ENCODE peak calls at places on chromosomes 11 and 22, in four cellular contexts. T is K562, D is HCT116, Q is GM12878. U is an unnamed sample.

GRCh38 chr11:26028294-26028954 is 303.5 kb upstream of the ANO3 start:
- DNase-seq in T (no peak), D (no peak), Q (no peak), U (no peak)

GRCh38 chr11:75275581-75275980 is 35.0 kb downstream of the TPBGL start:
- DNase-seq in Q (no peak), D (no peak), T (no peak), U (peak; percentile 64)

GRCh38 chr11:72904016-72904415 is 89.8 kb downstream of the ATG16L2 start:
- DNase-seq in Q (no peak), D (no peak), T (no peak), U (no peak)

GRCh38 chr11:30143098-30143705 is 87.6 kb upstream of the FSHB start:
- DNase-seq in T (peak; percentile 27), Q (peak; percentile 9), D (peak; percentile 16), U (no peak)

GRCh38 chr22:30245181-30245984 is 1.2 kb downstream of the LIF start:
- DNase-seq in D (no peak), T (no peak), Q (no peak), U (no peak)

GRCh38 chr11:6497069-6497839 is at the start of gene DNHD1:
- DNase-seq in D (no peak), T (no peak), Q (no peak), U (no peak)

GRCh38 chr11:45145083-45145420 is 1.4 kb upstream of the PRDM11 start:
- DNase-seq in D (no peak), Q (no peak), T (no peak), U (no peak)

GRCh38 chr11:31641477-31642062 is 132.0 kb downstream of the ELP4 start:
- DNase-seq in Q (no peak), T (peak; percentile 12), D (peak; percentile 39), U (peak; percentile 36)

GRCh38 chr11:61888043-61888442 is 3.3 kb downstream of the FADS3 start:
- DNase-seq in D (no peak), Q (no peak), T (no peak), U (no peak)

GRCh38 chr11:117663389-117663788 is 133.6 kb downstream of the DSCAML1 start:
- DNase-seq in Q (no peak), T (no peak), D (no peak), U (no peak)

GRCh38 chr11:20342347-20343279 is 20.9 kb upstream of the HTATIP2 start:
- DNase-seq in Q (no peak), T (no peak), D (no peak), U (peak; percentile 61)

GRCh38 chr11:9263840-9264380 is 1.2 kb downstream of the DENND5A start:
- DNase-seq in Q (peak; percentile 82), T (peak; percentile 52), D (no peak), U (no peak)

GRCh38 chr11:130413383-130414106 is 14.9 kb downstream of the ADAMTS8 start:
- DNase-seq in D (no peak), T (no peak), Q (no peak), U (no peak)

GRCh38 chr11:84870486-84870885 is 756.7 kb downstream of the DLG2 start:
- DNase-seq in T (no peak), Q (no peak), D (no peak), U (no peak)

GRCh38 chr22:24834845-24835570 is 29.0 kb downstream of the SGSM1 start:
- DNase-seq in D (peak; percentile 37), T (no peak), Q (no peak), U (no peak)

GRCh38 chr11:4074266-4074665 is 20.3 kb upstream of the RRM1 start:
- DNase-seq in Q (no peak), D (no peak), T (no peak), U (no peak)

GRCh38 chr11:123314972-123315371 is 115.1 kb upstream of the GRAMD1B start:
- DNase-seq in T (no peak), Q (no peak), D (no peak), U (no peak)

GRCh38 chr11:61632096-61632495 is 48.1 kb upstream of the DAGLA start:
- DNase-seq in T (no peak), D (no peak), Q (no peak), U (no peak)

GRCh38 chr11:61082931-61083531 is 19.3 kb upstream of the CD5 start:
- DNase-seq in D (no peak), Q (no peak), T (no peak), U (no peak)

GRCh38 chr11:41301023-41301422 is 158.4 kb downstream of the LRRC4C start:
- DNase-seq in T (no peak), Q (no peak), D (no peak), U (no peak)

GRCh38 chr22:20536590-20537324 is 29.3 kb downstream of the MED15 start:
- DNase-seq in D (no peak), Q (no peak), T (no peak), U (no peak)

GRCh38 chr11:109864161-109864661 is 229.0 kb upstream of the ZC3H12C start:
- DNase-seq in T (no peak), Q (peak; percentile 80), D (peak; percentile 75), U (peak; percentile 9)

GRCh38 chr11:83249972-83250593 is 36.1 kb downstream of the CCDC90B start:
- DNase-seq in Q (no peak), D (peak; percentile 21), T (peak; percentile 52), U (peak; percentile 23)

GRCh38 chr11:6438979-6439571 is 1.7 kb downstream of the HPX start:
- DNase-seq in Q (no peak), D (peak; percentile 43), T (peak; percentile 60), U (peak; percentile 44)

GRCh38 chr11:27540051-27540450 is 33.5 kb upstream of the LIN7C start:
- DNase-seq in T (no peak), Q (no peak), D (no peak), U (no peak)

GRCh38 chr11:19365743-19366410 is 125.1 kb upstream of the E2F8 start:
- DNase-seq in T (no peak), D (no peak), Q (no peak), U (no peak)

GRCh38 chr11:69011624-69012091 is 1.4 kb downstream of the MRGPRF start:
- DNase-seq in T (no peak), Q (no peak), D (no peak), U (no peak)

GRCh38 chr11:72736452-72737069 is 15.6 kb downstream of the ARAP1 start:
- DNase-seq in T (peak; percentile 62), Q (no peak), D (peak; percentile 26), U (no peak)

GRCh38 chr11:130050272-130050671 is 19.4 kb upstream of the APLP2 start:
- DNase-seq in T (no peak), Q (no peak), D (no peak), U (no peak)

GRCh38 chr11:69371731-69372588 is 78.0 kb downstream of the MYEOV start:
- DNase-seq in Q (no peak), D (no peak), T (no peak), U (no peak)

GRCh38 chr22:46460835-46461234 is 76.6 kb downstream of the CELSR1 start:
- DNase-seq in Q (no peak), T (no peak), D (no peak), U (no peak)
- TF ChIP-seq YY1 in Q (no peak), T (no peak), D (no peak), U (no peak)

GRCh38 chr22:23754980-23755636 is 883 bp upstream of the VPREB3 start:
- DNase-seq in Q (no peak), D (no peak), T (no peak), U (no peak)

GRCh38 chr22:23752750-23753149 is 1.5 kb downstream of the VPREB3 start:
- DNase-seq in T (no peak), Q (no peak), D (no peak), U (no peak)

GRCh38 chr22:23754220-23754919 is at the start of gene VPREB3:
- DNase-seq in Q (no peak), D (no peak), T (no peak), U (no peak)

GRCh38 chr22:23752090-23752691 is 1.3 kb upstream of the ZNF70 start:
- DNase-seq in D (no peak), T (no peak), Q (no peak), U (no peak)

GRCh38 chr22:23753371-23753770 is 854 bp downstream of the VPREB3 start:
- DNase-seq in D (no peak), Q (no peak), T (no peak), U (no peak)
- H3K4me1 ChIP-seq in D (peaks cover 8% of the 10 kb centered on the region), Q (peaks cover 30% of the 10 kb centered on the region), T (peaks cover 28% of the 10 kb centered on the region), U (peaks cover 7% of the 10 kb centered on the region)

GRCh38 chr11:34052608-34053160 is 1.2 kb downstream of the CAPRIN1 start:
- DNase-seq in T (peak; percentile 26), Q (no peak), D (no peak), U (no peak)

GRCh38 chr11:34050536-34050935 is 995 bp upstream of the CAPRIN1 start:
- DNase-seq in D (no peak), Q (no peak), T (no peak), U (no peak)

GRCh38 chr11:34052036-34052607 is 591 bp downstream of the CAPRIN1 start:
- DNase-seq in Q (no peak), D (peak; percentile 64), T (peak; percentile 96), U (peak; percentile 56)

GRCh38 chr11:34051349-34052035 is at the start of gene CAPRIN1:
- DNase-seq in T (peak; percentile 93), Q (peak; percentile 65), D (peak; percentile 84), U (peak; percentile 83)

GRCh38 chr11:34050967-34051348 is 573 bp upstream of the CAPRIN1 start:
- DNase-seq in T (no peak), D (no peak), Q (no peak), U (no peak)
- TF ChIP-seq YY1 in T (no peak), D (no peak), Q (no peak), U (no peak)

DNA sequence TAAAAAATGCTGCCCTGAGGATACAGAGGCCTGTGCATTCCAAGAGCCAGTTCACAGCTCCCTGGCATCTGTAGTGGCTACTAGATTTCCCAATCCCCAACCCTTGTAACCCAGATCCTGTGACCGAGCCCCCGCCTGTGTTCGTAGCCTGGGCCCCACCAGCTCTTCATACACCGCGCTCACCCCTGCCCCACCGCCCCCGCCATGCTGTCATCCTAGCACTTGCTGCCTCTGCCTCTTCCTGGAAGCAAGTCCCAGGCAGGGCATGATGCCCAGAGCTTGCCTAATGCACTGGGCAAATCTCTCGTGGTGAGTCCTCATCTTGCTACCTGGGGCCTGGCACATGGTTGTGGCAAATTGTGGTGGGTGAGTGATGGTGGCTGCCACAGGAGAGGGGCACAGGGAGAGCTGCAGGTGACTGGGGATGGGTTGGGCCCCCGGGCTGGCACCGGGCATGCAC is 7.1 kb downstream of the MGAT3 start:
- DNase-seq in Q (no peak), D (no peak), T (no peak), U (no peak)
- H3K4me1 ChIP-seq in Q (peaks cover 67% of the 10 kb centered on the region), D (no peaks in the 10 kb centered on the region), T (peaks cover 78% of the 10 kb centered on the region), U (peaks cover 10% of the 10 kb centered on the region)

GRCh38 chr22:38296372-38296771 is 20.9 kb downstream of the CSNK1E start:
- DNase-seq in T (no peak), D (no peak), Q (no peak), U (no peak)
- TF ChIP-seq YY1 in T (no peak), D (no peak), Q (no peak), U (no peak)

GRCh38 chr11:65493367-65494176 is 5.3 kb upstream of the MALAT1 start:
- DNase-seq in T (peak; percentile 55), Q (no peak), D (peak; percentile 94), U (no peak)
- H3K4me1 ChIP-seq in T (peaks cover 73% of the 10 kb centered on the region), Q (peaks cover 74% of the 10 kb centered on the region), D (peaks cover 83% of the 10 kb centered on the region), U (peaks cover 26% of the 10 kb centered on the region)

GRCh38 chr22:39493759-39494158 is 8.3 kb upstream of the MIEF1 start:
- DNase-seq in Q (no peak), D (no peak), T (no peak), U (no peak)
- TF ChIP-seq YY1 in Q (no peak), D (no peak), T (no peak), U (no peak)

GRCh38 chr11:57785072-57785471 is 23.5 kb downstream of the CTNND1 start:
- DNase-seq in T (no peak), Q (no peak), D (no peak), U (no peak)
- H3K4me1 ChIP-seq in T (peaks cover 7% of the 10 kb centered on the region), Q (peaks cover 34% of the 10 kb centered on the region), D (peaks cover 77% of the 10 kb centered on the region), U (peaks cover 2% of the 10 kb centered on the region)